ENCODE peak calls at places on chromosomes 11 and 22, in six cellular contexts. Z is NCI-H1417; F is heart left ventricle; Q is stimulated activated CD8-positive, alpha-beta memory T cell treated with anti-CD3 and anti-CD28 coated beads, Interleukin-2, amount 100 ng/mL, for 1 hour; T is amniotic stem cell; S is NB4. I is an unnamed sample.

GRCh38 chr22:38461414-38462081 is 6.3 kb upstream of the KDELR3 start:
- DNase-seq in Z (peak; percentile 95), T (peak; percentile 78), F (peak; percentile 86), Q (peak; percentile 14), S (peak; percentile 87), I (peak; percentile 69)

GRCh38 chr11:120306519-120307242 is 18.4 kb upstream of the TLCD5 start:
- DNase-seq in T (peak; percentile 70), F (no peak), S (peak; percentile 41), Z (no peak), Q (no peak), I (peak; percentile 82)

GRCh38 chr22:38239101-38239761 is 33.6 kb downstream of the TMEM184B start:
- DNase-seq in Q (no peak), Z (no peak), F (no peak), T (peak; percentile 84), S (no peak), I (peak; percentile 97)

GRCh38 chr11:8956860-8957259 is 7.4 kb downstream of the TMEM9B start:
- DNase-seq in F (no peak), S (no peak), Z (no peak), Q (no peak), T (no peak), I (no peak)

GRCh38 chr22:45008853-45009751 is 703 bp downstream of the PHF21B start:
- DNase-seq in Z (peak; percentile 62), Q (no peak), T (no peak), S (no peak), F (no peak), I (no peak)

GRCh38 chr11:1226981-1227550 is 4.2 kb downstream of the MUC5B start:
- DNase-seq in S (no peak), Z (no peak), T (no peak), F (no peak), Q (no peak), I (no peak)

GRCh38 chr11:16981651-16982194 is 32.5 kb downstream of the PLEKHA7 start:
- DNase-seq in Z (peak; percentile 36), Q (no peak), S (no peak), F (no peak), T (no peak), I (peak; percentile 8)

GRCh38 chr11:46121328-46121723 is at the start of gene PHF21A:
- DNase-seq in T (peak; percentile 93), F (peak; percentile 93), Z (peak; percentile 89), S (peak; percentile 94), Q (peak; percentile 80), I (peak; percentile 90)

GRCh38 chr11:71998061-71998460 is 648 bp upstream of the IL18BP start:
- DNase-seq in F (no peak), S (no peak), Q (no peak), Z (no peak), T (no peak), I (no peak)

GRCh38 chr11:48012051-48012391 is 31.7 kb downstream of the PTPRJ start:
- DNase-seq in T (no peak), Z (no peak), F (no peak), Q (no peak), S (no peak), I (no peak)

GRCh38 chr11:120256178-120256577 is 16.2 kb downstream of the POU2F3 start:
- DNase-seq in Z (peak; percentile 32), T (no peak), F (no peak), Q (no peak), S (no peak), I (no peak)

GRCh38 chr11:45812581-45813548 is 7.9 kb downstream of the SLC35C1 start:
- DNase-seq in S (no peak), T (no peak), F (no peak), Z (no peak), Q (no peak), I (no peak)

GRCh38 chr22:49962012-49962750 is 1.6 kb downstream of the PIM3 start:
- DNase-seq in T (peak; percentile 69), S (peak; percentile 84), F (peak; percentile 92), Q (peak; percentile 70), Z (peak; percentile 87), I (peak; percentile 85)

GRCh38 chr11:64419818-64420485 is 61.0 kb downstream of the RPS6KA4 start:
- DNase-seq in T (no peak), Q (no peak), S (peak; percentile 58), F (no peak), Z (peak; percentile 33), I (peak; percentile 53)

GRCh38 chr11:17572359-17572690 is 25.3 kb downstream of the OTOG start:
- DNase-seq in Q (no peak), S (no peak), Z (no peak), T (no peak), F (peak; percentile 15), I (no peak)

GRCh38 chr11:69337211-69337721 is 43.3 kb downstream of the MYEOV start:
- DNase-seq in S (no peak), Z (peak; percentile 19), T (no peak), Q (no peak), F (no peak), I (peak; percentile 29)

GRCh38 chr11:99080154-99080553 is 59.4 kb downstream of the CNTN5 start:
- DNase-seq in Q (no peak), F (no peak), S (no peak), T (no peak), Z (no peak), I (no peak)

GRCh38 chr11:31882951-31883392 is 71.8 kb upstream of the PAX6 start:
- DNase-seq in T (no peak), S (no peak), Q (no peak), Z (no peak), F (no peak), I (no peak)

GRCh38 chr11:856397-856796 is 13.7 kb downstream of the TSPAN4 start:
- DNase-seq in S (no peak), F (no peak), Z (no peak), T (no peak), Q (no peak), I (no peak)

GRCh38 chr11:118056806-118057205 is 20.1 kb upstream of the TMPRSS4 start:
- DNase-seq in Z (no peak), T (no peak), S (no peak), F (no peak), Q (no peak), I (no peak)

GRCh38 chr11:63951779-63952536 is 13.2 kb downstream of the NAA40 start:
- DNase-seq in Z (no peak), Q (no peak), T (no peak), F (no peak), S (peak; percentile 92), I (no peak)

GRCh38 chr22:19631899-19632670 is 82.2 kb upstream of the SEPTIN5 start:
- DNase-seq in Z (peak; percentile 4), Q (no peak), F (no peak), S (peak; percentile 77), T (peak; percentile 38), I (peak; percentile 50)

GRCh38 chr22:19760652-19761002 is at the start of gene TBX1:
- DNase-seq in Q (no peak), S (peak; percentile 38), T (no peak), Z (peak; percentile 4), F (no peak), I (no peak)

GRCh38 chr11:64876835-64877341 is 1.5 kb downstream of the EHD1 start:
- DNase-seq in Z (no peak), S (no peak), F (no peak), Q (no peak), T (peak; percentile 79), I (no peak)

GRCh38 chr11:75280770-75281468 is 40.3 kb downstream of the TPBGL start:
- DNase-seq in Q (no peak), T (no peak), F (no peak), Z (no peak), S (no peak), I (no peak)

GRCh38 chr11:114794048-114794684 is 115.8 kb downstream of the NXPE2 start:
- DNase-seq in S (no peak), F (no peak), Z (no peak), T (no peak), Q (no peak), I (no peak)

GRCh38 chr22:48431014-48431413 is 1396.7 kb downstream of the BRD1 start:
- DNase-seq in S (no peak), F (no peak), Q (no peak), T (no peak), Z (peak; percentile 5), I (no peak)

GRCh38 chr11:6602096-6602940 is 1.1 kb downstream of the RRP8 start:
- DNase-seq in Z (no peak), F (no peak), T (no peak), S (no peak), Q (no peak), I (no peak)

GRCh38 chr11:45058344-45058743 is 88.1 kb upstream of the PRDM11 start:
- DNase-seq in S (no peak), Z (no peak), T (no peak), Q (no peak), F (no peak), I (no peak)

GRCh38 chr22:41595703-41596102 is 6.1 kb upstream of the PMM1 start:
- DNase-seq in T (no peak), F (no peak), Q (no peak), Z (no peak), S (no peak), I (no peak)

GRCh38 chr22:49365191-49365837 is 462.4 kb downstream of the BRD1 start:
- DNase-seq in Q (no peak), F (no peak), S (no peak), T (no peak), Z (no peak), I (no peak)

GRCh38 chr11:117792241-117792640 is 4.8 kb downstream of the DSCAML1 start:
- DNase-seq in F (no peak), Z (peak; percentile 87), Q (no peak), S (no peak), T (no peak), I (no peak)

GRCh38 chr22:43995057-43995685 is 28.9 kb upstream of the PARVB start:
- DNase-seq in F (no peak), Z (no peak), Q (no peak), S (no peak), T (no peak), I (no peak)

GRCh38 chr11:10844816-10845215 is 13.0 kb downstream of the ZBED5 start:
- DNase-seq in T (no peak), Z (no peak), Q (no peak), S (no peak), F (no peak), I (no peak)

GRCh38 chr11:119424775-119425174 is 1.8 kb upstream of the THY1 start:
- DNase-seq in T (no peak), S (no peak), Z (no peak), F (no peak), Q (no peak), I (no peak)

GRCh38 chr11:70087446-70088167 is 9.5 kb downstream of the ANO1 start:
- DNase-seq in Q (no peak), Z (no peak), F (no peak), S (no peak), T (no peak), I (no peak)

GRCh38 chr22:25008666-25009065 is 56.1 kb downstream of the KIAA1671 start:
- DNase-seq in T (no peak), F (peak; percentile 47), Q (no peak), S (no peak), Z (peak; percentile 4), I (no peak)

GRCh38 chr22:44648821-44649566 is 53.0 kb upstream of the PRR5 start:
- DNase-seq in Z (no peak), S (no peak), Q (no peak), F (no peak), T (peak; percentile 78), I (peak; percentile 64)